ENCODE peak calls at places on chromosomes 11 and 22, in nine cellular contexts. T is kidney; W is nephron progenitor cell; Y is NCI-H82; E is amygdala; H is iris pigment epithelial cell; N is SK-MEL-5; J is activated naive CD8-positive, alpha-beta T cell treated with anti-CD3 and anti-CD28 coated beads, Interleukin-2, amount 50 U/mL, for 24 hours; P is M059J. X is an unnamed sample.

GRCh38 chr22:35308480-35308945 is 8.8 kb downstream of the TOM1 start:
- DNase-seq in E (no peak), J (no peak), H (no peak), N (no peak), Y (no peak), W (no peak), P (no peak), T (no peak), X (no peak)

GRCh38 chr11:11189501-11189900 is 163.5 kb downstream of the CSNK2A3 start:
- DNase-seq in E (no peak), H (no peak), P (no peak), J (no peak), T (no peak), N (peak), W (no peak), Y (no peak), X (no peak)

GRCh38 chr11:126834573-126834972 is 166.0 kb downstream of the KIRREL3 start:
- DNase-seq in H (no peak), J (no peak), Y (no peak), P (peak), N (no peak), T (no peak), E (no peak), W (no peak), X (no peak)

GRCh38 chr11:85889676-85890579 is 34.7 kb downstream of the CCDC83 start:
- DNase-seq in E (no peak), Y (no peak), W (no peak), N (no peak), T (no peak), H (peak), J (no peak), P (peak), X (no peak)

GRCh38 chr22:20587206-20587958 is 80.0 kb downstream of the MED15 start:
- DNase-seq in J (no peak), H (no peak), Y (no peak), W (no peak), P (no peak), E (no peak), N (no peak), T (peak), X (no peak)

GRCh38 chr22:47136671-47137070 is 374.2 kb downstream of the TBC1D22A start:
- DNase-seq in P (no peak), Y (no peak), W (no peak), E (no peak), H (no peak), N (no peak), T (no peak), J (no peak), X (no peak)

GRCh38 chr11:35348898-35349687 is 70.3 kb downstream of the SLC1A2 start:
- DNase-seq in H (no peak), Y (no peak), T (no peak), J (no peak), E (no peak), P (no peak), W (no peak), N (no peak), X (no peak)

GRCh38 chr11:9906043-9906791 is 242.3 kb downstream of the SWAP70 start:
- DNase-seq in H (peak), E (no peak), J (no peak), Y (no peak), T (no peak), N (peak), W (no peak), P (peak), X (no peak)

GRCh38 chr11:45801723-45802315 is 3.1 kb upstream of the SLC35C1 start:
- DNase-seq in J (no peak), W (no peak), Y (peak), E (no peak), T (no peak), P (no peak), H (peak), N (peak), X (no peak)

GRCh38 chr11:65589444-65590239 is 6.0 kb downstream of the KCNK7 start:
- DNase-seq in T (no peak), E (no peak), H (no peak), W (no peak), P (no peak), Y (no peak), J (peak), N (no peak), X (no peak)

GRCh38 chr11:131206671-131207070 is 163.7 kb upstream of the NTM start:
- DNase-seq in W (no peak), E (no peak), N (no peak), J (no peak), Y (no peak), T (no peak), H (no peak), P (no peak), X (no peak)

GRCh38 chr22:37525073-37525745 is 6.0 kb upstream of the CARD10 start:
- DNase-seq in T (peak), J (peak), P (peak), Y (no peak), N (no peak), E (no peak), W (no peak), H (peak), X (no peak)

GRCh38 chr22:25548866-25549464 is 15.5 kb upstream of the GRK3 start:
- DNase-seq in H (no peak), Y (no peak), P (no peak), N (no peak), T (no peak), E (no peak), J (no peak), W (no peak), X (no peak)

GRCh38 chr11:92297551-92298237 is 73.1 kb downstream of the FAT3 start:
- DNase-seq in E (no peak), T (no peak), H (no peak), J (no peak), N (no peak), W (peak), P (no peak), Y (peak), X (no peak)

GRCh38 chr11:64297722-64298358 is 2.3 kb upstream of the CATSPERZ start:
- DNase-seq in P (no peak), W (no peak), H (no peak), J (no peak), E (no peak), T (peak), N (no peak), Y (no peak), X (no peak)

GRCh38 chr22:38862375-38863329 is 9.4 kb downstream of the CBX6 start:
- DNase-seq in P (no peak), W (no peak), H (no peak), T (peak), J (no peak), Y (peak), N (peak), E (peak), X (no peak)

GRCh38 chr11:114135737-114136151 is 76.2 kb downstream of the ZBTB16 start:
- DNase-seq in J (no peak), W (no peak), H (peak), P (peak), T (no peak), Y (no peak), E (no peak), N (no peak), X (no peak)